ENCODE peak calls at places on chromosomes 12 and 14, in four cellular contexts. F is upper lobe of right lung, V is cardiac fibroblast, L is lower leg skin. J is an unnamed sample.
A peak's percentile ranks its signal among the peaks of the same experiment; 100 is the strongest.

GRCh38 chr14:53002576-53002975 is 51.7 kb upstream of the FERMT2 start:
- DNase-seq in F (no peak), V (no peak), L (no peak), J (no peak)

GRCh38 chr12:58811346-58811745 is 109.0 kb downstream of the LRIG3 start:
- DNase-seq in F (no peak), V (no peak), L (no peak), J (no peak)

GRCh38 chr12:129186952-129187351 is 333.7 kb downstream of the GLT1D1 start:
- DNase-seq in F (no peak), V (no peak), L (no peak), J (no peak)

GRCh38 chr12:76764856-76765255 is 941 bp downstream of the ZDHHC17 start:
- DNase-seq in F (no peak), V (peak; percentile 33), L (peak; percentile 21), J (peak; percentile 21)

GRCh38 chr14:66137076-66137475 is 349.1 kb upstream of the CCDC196 start:
- DNase-seq in F (no peak), V (no peak), L (no peak), J (no peak)

GRCh38 chr14:35107866-35108265 is 13.9 kb downstream of the PPP2R3C start:
- DNase-seq in F (no peak), V (no peak), L (no peak), J (no peak)

GRCh38 chr12:93908846-93909592 is 231.8 kb downstream of the CRADD start:
- DNase-seq in F (no peak), V (peak; percentile 78), L (no peak), J (no peak)

GRCh38 chr12:64665506-64665905 is 55.2 kb downstream of the RASSF3 start:
- DNase-seq in F (no peak), V (no peak), L (no peak), J (no peak)

GRCh38 chr14:62206456-62206855 is 444.2 kb downstream of the SNAPC1 start:
- DNase-seq in F (no peak), V (peak; percentile 8), L (no peak), J (no peak)

GRCh38 chr12:124854637-124855184 is 9.0 kb downstream of the SCARB1 start:
- DNase-seq in F (no peak), V (no peak), L (no peak), J (no peak)

GRCh38 chr14:99183716-99184115 is 88.3 kb downstream of the BCL11B start:
- DNase-seq in F (no peak), V (no peak), L (no peak), J (no peak)

GRCh38 chr14:91140672-91141071 is 26.8 kb downstream of the DGLUCY start:
- DNase-seq in F (no peak), V (peak; percentile 44), L (no peak), J (no peak)

GRCh38 chr14:79502751-79503148 is 708.6 kb downstream of the DIO2 start:
- DNase-seq in F (no peak), V (no peak), L (no peak), J (no peak)

GRCh38 chr12:14256139-14256538 is 109.3 kb upstream of the ATF7IP start:
- DNase-seq in F (no peak), V (peak; percentile 77), L (no peak), J (no peak)

GRCh38 chr14:90061849-90062794 is at the start of gene KCNK13:
- DNase-seq in F (no peak), V (no peak), L (no peak), J (no peak)

GRCh38 chr12:75848533-75848932 is 183.0 kb downstream of the PHLDA1 start:
- DNase-seq in F (no peak), V (peak; percentile 49), L (no peak), J (no peak)

GRCh38 chr14:81352413-81352812 is 47.7 kb downstream of the STON2 start:
- DNase-seq in F (no peak), V (no peak), L (no peak), J (no peak)

GRCh38 chr12:38392584-38393144 is 76.1 kb downstream of the ALG10B start:
- DNase-seq in F (no peak), V (peak; percentile 1), L (no peak), J (no peak)

GRCh38 chr12:53224897-53225634 is 6.9 kb downstream of the RARG start:
- DNase-seq in F (no peak), V (no peak), L (no peak), J (no peak)

GRCh38 chr12:20434993-20435392 is 66.7 kb downstream of the PDE3A start:
- DNase-seq in F (no peak), V (peak; percentile 53), L (no peak), J (no peak)

GRCh38 chr12:79927772-79928474 is 7.0 kb downstream of the PPP1R12A start:
- DNase-seq in F (no peak), V (no peak), L (no peak), J (peak; percentile 38)

GRCh38 chr12:69527506-69528272 is 57.5 kb downstream of the FRS2 start:
- DNase-seq in F (no peak), V (peak; percentile 76), L (no peak), J (no peak)

GRCh38 chr12:51883998-51884675 is 3.8 kb upstream of the ANKRD33 start:
- DNase-seq in F (no peak), V (no peak), L (no peak), J (no peak)

GRCh38 chr12:132084681-132085635 is 59.2 kb downstream of the DDX51 start:
- DNase-seq in F (peak; percentile 89), V (peak; percentile 67), L (peak; percentile 35), J (no peak)
- TF ChIP-seq CTCF in F (no peak), V (no peak), L (no peak), J (no peak)

DNA sequence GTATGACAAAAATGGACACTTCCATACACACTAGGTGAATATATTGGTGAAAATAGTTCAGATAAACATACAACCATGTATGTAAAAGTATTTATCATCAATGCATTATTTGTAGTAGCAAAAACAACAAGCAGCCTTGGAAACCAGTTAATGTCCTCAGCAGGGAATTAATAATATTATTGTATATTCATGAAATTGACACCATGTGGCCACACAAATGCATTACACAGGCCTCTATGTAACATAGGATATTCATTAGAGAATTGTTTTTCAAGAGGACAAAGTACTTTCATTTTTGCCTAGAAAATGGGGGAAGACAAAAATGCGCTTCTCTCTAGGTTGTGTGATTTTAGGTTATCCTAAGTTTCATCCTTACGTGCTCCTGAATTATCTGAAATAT is 24.3 kb downstream of the SPRING1 start:
- DNase-seq in F (no peak), V (no peak), L (no peak), J (no peak)
- TF ChIP-seq CTCF in F (no peak), V (no peak), L (no peak), J (no peak)

GRCh38 chr14:50113381-50113811 is 3.0 kb downstream of the VCPKMT start:
- DNase-seq in F (no peak), V (no peak), L (no peak), J (no peak)

GRCh38 chr14:50116986-50117385 is 614 bp upstream of the VCPKMT start:
- DNase-seq in F (no peak), V (peak; percentile 17), L (no peak), J (no peak)

GRCh38 chr14:50121506-50121905 is 5.1 kb upstream of the VCPKMT start:
- DNase-seq in F (no peak), V (no peak), L (no peak), J (no peak)

GRCh38 chr14:50117456-50117855 is 1.1 kb upstream of the VCPKMT start:
- DNase-seq in F (no peak), V (no peak), L (no peak), J (no peak)

GRCh38 chr14:50116221-50116956 is at the start of gene VCPKMT:
- DNase-seq in F (peak; percentile 97), V (peak; percentile 94), L (peak; percentile 90), J (peak; percentile 97)
- TF ChIP-seq CTCF in F (no peak), V (no peak), L (no peak), J (no peak)

DNA sequence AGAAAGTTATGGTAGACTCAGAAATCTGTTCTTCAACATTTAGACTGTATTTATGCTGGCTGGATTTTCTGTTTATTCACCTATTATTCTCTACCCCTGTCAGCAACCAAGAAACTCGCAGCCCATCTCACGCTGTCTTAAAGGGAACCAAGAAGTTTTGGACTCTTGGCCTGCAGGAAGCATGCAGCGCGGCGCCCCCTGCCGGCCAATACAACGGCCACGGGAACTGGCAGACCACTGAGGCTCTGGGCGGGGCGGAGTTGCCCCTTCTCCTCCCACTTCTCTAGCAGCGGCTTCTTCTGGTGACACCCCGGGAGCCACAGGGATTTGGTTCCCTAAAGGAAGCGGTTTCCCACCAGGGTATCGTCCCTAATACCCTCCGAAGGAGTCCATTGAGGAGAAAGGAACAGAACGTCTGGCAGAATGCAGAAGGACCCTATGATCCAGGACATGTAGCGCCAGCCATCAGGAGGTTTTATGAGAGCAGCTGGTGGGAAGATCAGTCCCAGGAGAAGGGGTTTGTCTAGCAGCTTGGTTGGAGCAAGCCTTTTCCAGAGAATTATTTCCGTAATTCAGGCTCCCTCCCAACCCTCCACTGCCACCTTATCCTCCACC is 21.0 kb upstream of the RNASE2 start:
- DNase-seq in F (peak; percentile 70), V (peak; percentile 18), L (no peak), J (peak; percentile 19)
- TF ChIP-seq CTCF in F (peak; percentile 51), V (peak; percentile 66), L (no peak), J (no peak)

GRCh38 chr14:50343424-50343823 is 31.3 kb downstream of the DMAC2L start:
- DNase-seq in F (no peak), V (no peak), L (no peak), J (no peak)

GRCh38 chr14:50344116-50344775 is 32.1 kb downstream of the DMAC2L start:
- DNase-seq in F (no peak), V (no peak), L (no peak), J (no peak)

GRCh38 chr14:50340945-50341344 is 28.8 kb downstream of the DMAC2L start:
- DNase-seq in F (no peak), V (no peak), L (no peak), J (no peak)

GRCh38 chr14:50340045-50340444 is 27.9 kb downstream of the DMAC2L start:
- DNase-seq in F (no peak), V (no peak), L (no peak), J (no peak)

DNA sequence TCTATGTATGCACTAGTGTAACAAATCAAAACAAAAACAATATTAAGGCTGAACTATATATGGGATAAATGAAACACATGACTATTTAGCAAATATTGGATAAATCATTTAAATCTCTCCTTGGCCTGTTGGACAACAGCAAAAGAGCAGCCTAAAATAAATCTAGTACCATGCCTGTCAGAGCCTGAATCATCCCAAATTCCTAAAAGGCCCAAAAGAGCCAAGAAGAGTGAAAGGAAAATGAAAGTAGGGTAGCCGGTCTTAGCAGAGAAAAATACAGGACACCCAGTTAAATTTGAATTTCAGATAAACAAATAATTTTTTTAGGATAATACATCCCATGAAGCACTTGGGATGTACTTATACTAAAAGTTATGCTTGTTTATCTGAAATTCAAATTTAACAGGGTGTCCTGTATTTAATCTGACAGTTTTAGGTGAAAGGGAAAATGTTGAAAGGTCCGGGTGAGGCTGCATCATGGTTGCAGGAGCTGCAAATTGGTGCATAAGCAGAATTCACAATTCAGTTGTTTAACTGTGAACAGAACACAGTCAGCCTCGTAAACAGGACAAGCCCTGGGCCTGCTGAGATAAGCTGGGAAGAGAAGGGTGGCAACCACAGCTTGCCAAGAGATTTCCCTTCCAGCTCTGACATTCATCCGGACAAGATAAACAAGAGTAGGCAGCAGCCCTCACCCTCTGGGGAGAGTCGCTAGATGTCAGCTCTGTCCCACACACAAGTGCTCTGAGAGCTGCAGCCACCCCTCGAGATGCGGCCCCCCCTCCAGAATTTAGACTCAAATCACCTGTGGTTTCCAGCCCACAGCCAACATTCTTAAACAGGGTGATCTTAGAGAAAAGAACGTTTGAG is 30.3 kb downstream of the DMAC2L start:
- DNase-seq in F (no peak), V (peak; percentile 81), L (peak; percentile 78), J (no peak)
- TF ChIP-seq CTCF in F (peak; percentile 40), V (peak; percentile 32), L (no peak), J (peak; percentile 51)

J was measured in natural killer cell.